ENCODE peak calls at places on chromosomes 4 and X, in nine cellular contexts. Q, N, X, D, U, R, S, L and Z are unnamed samples.

GRCh38 chrX:320126-320783 is 1.7 kb upstream of the GTPBP6 start:
- DNase-seq in Q (no peak), N (peak; percentile 63), X (no peak), D (peak; percentile 72), U (peak; percentile 20), R (no peak), S (peak; percentile 34), L (peak; percentile 81), Z (no peak)

GRCh38 chr4:1772869-1773538 is 20.1 kb upstream of the FGFR3 start:
- DNase-seq in Q (no peak), N (no peak), X (no peak), D (no peak), U (no peak), R (no peak), S (no peak), L (no peak), Z (no peak)

GRCh38 chrX:149512225-149512885 is 7.2 kb upstream of the IDS start:
- DNase-seq in Q (no peak), N (no peak), X (peak; percentile 43), D (no peak), U (peak; percentile 56), R (peak; percentile 49), S (peak; percentile 64), L (no peak), Z (peak; percentile 44)

GRCh38 chr4:86586160-86586572 is 7.9 kb upstream of the PTPN13 start:
- DNase-seq in Q (no peak), N (no peak), X (no peak), D (no peak), U (no peak), R (no peak), S (no peak), L (no peak), Z (no peak)

GRCh38 chr4:52560844-52561280 is 98.2 kb downstream of the USP46 start:
- DNase-seq in Q (no peak), N (no peak), X (no peak), D (no peak), U (no peak), R (no peak), S (peak; percentile 41), L (no peak), Z (no peak)

GRCh38 chrX:57752866-57753265 is 72.8 kb upstream of the NLRP2B start:
- DNase-seq in Q (no peak), N (no peak), X (no peak), D (no peak), U (no peak), R (no peak), S (no peak), L (no peak), Z (no peak)

GRCh38 chrX:122245175-122245574 is 938.9 kb upstream of the GRIA3 start:
- DNase-seq in Q (no peak), N (no peak), X (no peak), D (no peak), U (no peak), R (no peak), S (no peak), L (no peak), Z (no peak)

GRCh38 chr4:139170932-139171331 is 6.1 kb downstream of the ELF2 start:
- DNase-seq in Q (no peak), N (no peak), X (no peak), D (no peak), U (no peak), R (no peak), S (no peak), L (no peak), Z (no peak)

GRCh38 chr4:85587952-85588351 is 113.0 kb downstream of the ARHGAP24 start:
- DNase-seq in Q (no peak), N (no peak), X (no peak), D (no peak), U (no peak), R (no peak), S (no peak), L (no peak), Z (no peak)

GRCh38 chrX:119636419-119636818 is 30.2 kb upstream of the NKRF start:
- DNase-seq in Q (peak; percentile 70), N (no peak), X (no peak), D (no peak), U (no peak), R (no peak), S (no peak), L (no peak), Z (peak; percentile 48)

GRCh38 chr4:38210396-38211114 is 250.4 kb downstream of the PTTG2 start:
- DNase-seq in Q (no peak), N (no peak), X (no peak), D (peak; percentile 68), U (no peak), R (no peak), S (peak; percentile 47), L (no peak), Z (no peak)

GRCh38 chr4:3442959-3443749 is 1.4 kb downstream of the HGFAC start:
- DNase-seq in Q (peak; percentile 69), N (peak; percentile 69), X (peak; percentile 61), D (no peak), U (peak; percentile 77), R (peak; percentile 76), S (peak; percentile 44), L (peak; percentile 81), Z (peak; percentile 96)

GRCh38 chr4:3445111-3445820 is 3.5 kb downstream of the HGFAC start:
- DNase-seq in Q (no peak), N (peak; percentile 49), X (no peak), D (no peak), U (no peak), R (no peak), S (no peak), L (peak; percentile 64), Z (no peak)

GRCh38 chr4:3444351-3445110 is 2.8 kb downstream of the HGFAC start:
- DNase-seq in Q (no peak), N (peak; percentile 53), X (no peak), D (no peak), U (no peak), R (no peak), S (no peak), L (peak; percentile 70), Z (no peak)

GRCh38 chr4:3442460-3442958 is 741 bp downstream of the HGFAC start:
- DNase-seq in Q (no peak), N (peak; percentile 52), X (no peak), D (peak; percentile 68), U (no peak), R (no peak), S (no peak), L (peak; percentile 68), Z (no peak)

DNA sequence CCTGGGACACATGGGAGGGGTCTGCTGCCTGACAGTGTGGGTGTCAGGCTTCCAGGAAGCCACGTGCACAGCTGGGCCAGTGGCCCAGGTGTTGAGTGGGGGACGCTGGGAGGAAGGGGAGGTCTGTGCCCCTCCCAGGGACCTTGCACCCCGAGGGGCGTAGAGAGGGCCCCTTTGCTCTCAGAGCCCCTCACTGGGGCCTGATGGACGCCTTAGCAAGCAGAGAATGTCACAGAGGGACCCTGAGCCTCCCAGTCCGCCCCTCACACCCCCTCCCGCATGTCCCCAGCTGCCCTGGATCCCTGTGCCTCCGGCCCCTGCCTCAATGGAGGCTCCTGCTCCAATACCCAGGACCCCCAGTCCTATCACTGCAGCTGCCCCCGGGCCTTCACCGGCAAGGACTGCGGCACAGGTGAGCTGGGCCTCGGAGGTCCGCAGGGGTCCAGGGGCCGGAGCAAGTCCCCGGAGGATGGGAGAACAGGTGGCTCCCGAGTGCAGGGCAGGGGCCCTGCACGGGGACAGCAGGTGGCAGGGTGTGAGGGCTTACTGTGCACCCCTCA is 2.1 kb downstream of the HGFAC start:
- DNase-seq in Q (peak; percentile 15), N (peak; percentile 49), X (no peak), D (no peak), U (no peak), R (no peak), S (no peak), L (no peak), Z (no peak)
- TF ChIP-seq CTCF in Q (no peak), N (peak; percentile 20), X (no peak), D (no peak), U (no peak), R (peak; percentile 4), S (no peak), L (no peak), Z (no peak)

GRCh38 chr4:180650273-180650672 is 1592.9 kb upstream of the TENM3 start:
- DNase-seq in Q (no peak), N (no peak), X (no peak), D (no peak), U (no peak), R (no peak), S (no peak), L (no peak), Z (no peak)

GRCh38 chr4:180657881-180658280 is 1585.3 kb upstream of the TENM3 start:
- DNase-seq in Q (no peak), N (no peak), X (no peak), D (no peak), U (no peak), R (no peak), S (no peak), L (no peak), Z (no peak)

GRCh38 chr4:180652533-180652932 is 1590.7 kb upstream of the TENM3 start:
- DNase-seq in Q (no peak), N (no peak), X (no peak), D (no peak), U (no peak), R (no peak), S (no peak), L (no peak), Z (no peak)

DNA sequence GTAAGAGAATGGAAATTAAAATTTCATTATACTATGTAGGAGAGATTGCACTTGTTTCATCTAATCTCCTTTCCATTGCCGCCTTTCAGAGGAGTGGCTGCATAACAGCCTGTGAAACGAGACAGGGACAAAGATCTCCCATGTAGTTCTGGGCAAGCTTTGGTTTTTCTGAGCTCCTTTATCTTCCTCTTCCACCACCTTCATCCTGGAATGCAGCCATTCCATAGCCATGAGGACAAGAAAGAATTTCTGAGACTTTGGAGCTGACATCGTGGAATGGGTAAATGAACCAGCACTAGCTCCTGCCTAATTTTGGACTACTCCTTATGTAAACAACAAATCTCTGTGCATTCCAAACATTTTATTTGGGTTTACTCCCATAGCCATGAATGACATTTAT is 1587.3 kb upstream of the TENM3 start:
- DNase-seq in Q (no peak), N (no peak), X (no peak), D (no peak), U (no peak), R (no peak), S (no peak), L (no peak), Z (no peak)
- TF ChIP-seq CTCF in Q (no peak), N (no peak), X (no peak), D (no peak), U (no peak), R (no peak), S (no peak), L (no peak), Z (no peak)

GRCh38 chr4:10186228-10187214 is 69.9 kb upstream of the WDR1 start:
- DNase-seq in Q (no peak), N (no peak), X (no peak), D (no peak), U (no peak), R (no peak), S (peak; percentile 20), L (no peak), Z (no peak)
- TF ChIP-seq CTCF in Q (peak; percentile 23), N (no peak), X (no peak), D (no peak), U (no peak), R (no peak), S (peak; percentile 35), L (peak; percentile 15), Z (peak; percentile 15)

DNA sequence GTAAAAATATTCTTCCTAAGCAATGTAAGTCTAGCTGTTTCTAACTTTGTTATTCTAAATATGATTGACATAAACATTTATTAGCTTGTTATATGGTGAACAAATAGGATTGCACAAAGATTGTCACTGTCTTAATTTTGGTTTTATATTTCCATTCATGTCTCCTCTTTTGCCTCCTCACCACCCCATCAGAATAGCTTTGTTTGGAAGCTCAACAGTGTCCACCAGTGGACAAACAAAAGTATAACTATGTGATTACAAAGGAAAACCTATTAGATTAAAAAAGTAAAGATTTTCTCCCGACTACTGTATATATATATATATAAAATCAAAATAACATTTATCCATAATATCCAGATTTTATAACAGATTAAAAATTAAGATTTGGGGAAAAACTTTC is 468.2 kb downstream of the ZIC3 start:
- DNase-seq in Q (no peak), N (no peak), X (no peak), D (no peak), U (no peak), R (no peak), S (no peak), L (no peak), Z (no peak)
- TF ChIP-seq CTCF in Q (no peak), N (peak; percentile 25), X (peak; percentile 41), D (no peak), U (no peak), R (peak; percentile 35), S (no peak), L (no peak), Z (no peak)